ENCODE peak calls at places on chromosomes 12 and 14, in four cellular contexts. D is lower leg skin, W is glutamatergic neuron, J is A549. U is an unnamed sample.

GRCh38 chr14:102209224-102209966 is 69.7 kb downstream of the WDR20 start:
- DNase-seq in J (peak; percentile 27), W (no peak), D (no peak), U (peak; percentile 26)

GRCh38 chr14:33996450-33996849 is 45.6 kb upstream of the EGLN3 start:
- DNase-seq in D (no peak), W (no peak), J (no peak), U (no peak)

GRCh38 chr12:6056406-6057211 is 67.9 kb downstream of the VWF start:
- DNase-seq in W (peak; percentile 40), J (no peak), D (no peak), U (no peak)

GRCh38 chr12:115190191-115190590 is 506.2 kb upstream of the TBX3 start:
- DNase-seq in J (no peak), D (peak; percentile 38), W (no peak), U (no peak)

GRCh38 chr14:73492661-73493060 is 1.9 kb downstream of the RIOX1 start:
- DNase-seq in W (no peak), J (no peak), D (no peak), U (no peak)

GRCh38 chr12:127363392-127363791 is 903.6 kb upstream of the TMEM132C start:
- DNase-seq in W (no peak), D (no peak), J (no peak), U (peak; percentile 6)

GRCh38 chr14:55518391-55518790 is 61.6 kb upstream of the KTN1 start:
- DNase-seq in J (no peak), D (no peak), W (no peak), U (no peak)

GRCh38 chr14:20332946-20333782 is at the start of gene CCNB1IP1:
- DNase-seq in D (peak; percentile 68), W (peak; percentile 35), J (peak; percentile 95), U (peak; percentile 79)

GRCh38 chr14:51869426-51870113 is 9.2 kb downstream of the GNG2 start:
- DNase-seq in D (no peak), J (no peak), W (no peak), U (no peak)

GRCh38 chr12:52193991-52194390 is 2.2 kb upstream of the KRT80 start:
- DNase-seq in J (no peak), D (no peak), W (peak; percentile 11), U (no peak)

GRCh38 chr12:120357104-120357503 is 11.9 kb downstream of the MSI1 start:
- DNase-seq in J (no peak), D (no peak), W (no peak), U (no peak)

GRCh38 chr14:59175404-59175803 is 13.1 kb upstream of the DAAM1 start:
- DNase-seq in J (no peak), D (no peak), W (no peak), U (no peak)

GRCh38 chr14:62602712-62603111 is 442.5 kb downstream of the KCNH5 start:
- DNase-seq in J (no peak), D (no peak), W (no peak), U (no peak)

U was measured in NCI-H460.